ENCODE peak calls at places on chromosome 1, in four cellular contexts. L is right cardiac atrium; U is activated naive CD8-positive, alpha-beta T cell treated with anti-CD3 and anti-CD28 coated beads, Interleukin-2, amount 50 U/mL, for 24 hours; X is activated T-cell treated with anti-CD3 and anti-CD28 coated beads, Interleukin-2, amount 50 U/mL, for 72 hours. Y is an unnamed sample.

GRCh38 chr1:164720329-164721036 is 161.5 kb downstream of the PBX1 start:
- ATAC-seq in X (peak; percentile 33), U (peak; percentile 40), L (no peak), Y (peak; percentile 9)

GRCh38 chr1:172980456-172980855 is 70.3 kb downstream of the TNFSF18 start:
- ATAC-seq in U (no peak), L (no peak), X (no peak), Y (no peak)

GRCh38 chr1:52520149-52520548 is 32.7 kb downstream of the TUT4 start:
- ATAC-seq in X (peak; percentile 98), U (peak; percentile 93), L (no peak), Y (peak; percentile 99)

GRCh38 chr1:183166439-183166838 is 19.6 kb upstream of the LAMC2 start:
- ATAC-seq in U (no peak), L (no peak), X (no peak), Y (no peak)

GRCh38 chr1:95207223-95207935 is 26.6 kb upstream of the RWDD3 start:
- ATAC-seq in L (peak; percentile 47), U (no peak), X (no peak), Y (no peak)

GRCh38 chr1:75233302-75233929 is 99.2 kb downstream of the LHX8 start:
- ATAC-seq in X (peak; percentile 45), U (peak; percentile 71), L (peak; percentile 38), Y (no peak)

GRCh38 chr1:163872067-163872466 is 550.3 kb downstream of the NUF2 start:
- ATAC-seq in X (no peak), L (peak; percentile 83), U (no peak), Y (no peak)

GRCh38 chr1:76463838-76464237 is 389.3 kb downstream of the ST6GALNAC3 start:
- ATAC-seq in U (peak; percentile 46), X (no peak), L (no peak), Y (peak; percentile 29)